ENCODE peak calls at places on chromosome 1, in five cellular contexts. L, K, B, C and X are unnamed samples.
A peak's percentile ranks its signal among the peaks of the same experiment; 100 is the strongest.

GRCh38 chr1:117235863-117236465 is 25.2 kb upstream of the VTCN1 start:
- DNase-seq in K (no peak), C (no peak), B (no peak), L (no peak), X (no peak)

GRCh38 chr1:160205974-160206369 is 788 bp downstream of the PEA15 start:
- DNase-seq in K (peak; percentile 50), L (no peak), C (peak; percentile 81), B (no peak), X (peak; percentile 58)

GRCh38 chr1:119396982-119397381 is 18.0 kb upstream of the HSD3B2 start:
- DNase-seq in L (no peak), C (no peak), K (no peak), B (no peak), X (no peak)

GRCh38 chr1:181483561-181484291 is 409 bp downstream of the CACNA1E start:
- DNase-seq in L (no peak), C (peak; percentile 78), B (no peak), K (no peak), X (no peak)

GRCh38 chr1:36570478-36571060 is 87.9 kb upstream of the CSF3R start:
- DNase-seq in L (no peak), K (no peak), B (no peak), C (peak; percentile 40), X (no peak)

GRCh38 chr1:22285545-22286396 is 142.9 kb upstream of the WNT4 start:
- DNase-seq in B (no peak), K (no peak), L (no peak), C (no peak), X (peak; percentile 55)

GRCh38 chr1:161787355-161787754 is 21.2 kb downstream of the ATF6 start:
- DNase-seq in L (no peak), B (no peak), C (no peak), K (no peak), X (no peak)

GRCh38 chr1:51575406-51576084 is 41.3 kb upstream of the OSBPL9 start:
- DNase-seq in K (peak; percentile 7), L (no peak), B (no peak), C (no peak), X (no peak)

GRCh38 chr1:193649587-193649986 is 463.2 kb upstream of the B3GALT2 start:
- DNase-seq in K (no peak), C (no peak), B (no peak), L (no peak), X (no peak)

GRCh38 chr1:240739139-240739538 is 127.2 kb upstream of the GREM2 start:
- DNase-seq in C (no peak), L (no peak), K (no peak), B (no peak), X (no peak)

GRCh38 chr1:208105756-208106155 is 138.4 kb downstream of the PLXNA2 start:
- DNase-seq in L (no peak), K (no peak), C (no peak), B (no peak), X (no peak)

GRCh38 chr1:203046984-203047630 is 20.8 kb downstream of the PPFIA4 start:
- DNase-seq in B (no peak), C (no peak), K (no peak), L (no peak), X (no peak)

DNA sequence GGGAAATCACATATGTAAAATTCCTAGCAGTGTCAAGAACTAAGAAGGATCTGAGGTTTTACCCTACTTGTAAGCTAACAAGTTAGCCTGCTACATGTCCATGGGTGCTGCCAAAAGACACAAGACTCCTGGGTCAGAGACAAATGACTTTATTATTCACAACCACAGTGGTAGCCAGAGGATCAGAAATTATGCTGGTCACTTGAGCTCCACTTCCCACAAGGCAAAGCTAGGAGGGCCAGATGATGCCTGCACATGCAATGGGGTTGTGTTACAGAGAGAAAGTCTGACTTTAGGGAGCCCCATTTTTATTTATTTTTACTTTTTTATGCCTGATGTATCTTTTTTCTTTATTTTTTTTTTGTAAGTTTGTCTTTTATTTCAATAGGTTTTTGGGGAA is 136.8 kb downstream of the S1PR1 start:
- DNase-seq in B (no peak), K (no peak), C (no peak), L (no peak), X (no peak)
- TF ChIP-seq POLR2A in B (no peak), K (no peak), C (no peak), L (no peak), X (no peak)

DNA sequence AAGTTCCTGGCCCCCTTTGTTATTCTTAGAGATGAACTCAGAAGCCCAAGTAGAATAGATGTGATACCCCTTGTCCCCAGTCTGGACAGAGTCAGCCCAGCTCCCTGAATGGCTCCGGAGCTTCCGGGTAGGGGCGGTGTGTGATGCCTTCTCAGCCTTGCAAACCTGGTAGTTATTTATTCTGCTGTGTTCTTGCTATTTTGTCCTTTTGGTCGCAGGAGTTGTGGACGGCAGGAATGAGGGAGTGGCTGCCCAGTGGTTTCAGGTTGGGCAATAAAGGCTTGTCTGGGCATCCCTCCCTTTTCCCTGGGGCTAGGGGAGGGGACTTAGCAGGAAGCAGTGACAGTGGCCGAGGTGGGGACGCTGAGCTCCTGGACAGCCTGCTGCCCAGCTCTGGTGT is 2.8 kb downstream of the PTPRU start:
- DNase-seq in B (no peak), K (no peak), C (no peak), L (no peak), X (no peak)
- TF ChIP-seq POLR2A in B (no peak), K (no peak), C (no peak), L (no peak), X (no peak)

GRCh38 chr1:15966081-15966955 is 9.6 kb downstream of the ZBTB17 start:
- DNase-seq in L (no peak), C (peak; percentile 87), K (no peak), B (no peak), X (no peak)
- TF ChIP-seq POLR2A in L (no peak), C (peak; percentile 38), K (no peak), B (no peak), X (no peak)

GRCh38 chr1:37926061-37926924 is 20.6 kb downstream of the INPP5B start:
- DNase-seq in K (no peak), B (no peak), L (no peak), C (no peak), X (no peak)
- TF ChIP-seq POLR2A in K (no peak), B (no peak), L (no peak), C (no peak), X (no peak)

DNA sequence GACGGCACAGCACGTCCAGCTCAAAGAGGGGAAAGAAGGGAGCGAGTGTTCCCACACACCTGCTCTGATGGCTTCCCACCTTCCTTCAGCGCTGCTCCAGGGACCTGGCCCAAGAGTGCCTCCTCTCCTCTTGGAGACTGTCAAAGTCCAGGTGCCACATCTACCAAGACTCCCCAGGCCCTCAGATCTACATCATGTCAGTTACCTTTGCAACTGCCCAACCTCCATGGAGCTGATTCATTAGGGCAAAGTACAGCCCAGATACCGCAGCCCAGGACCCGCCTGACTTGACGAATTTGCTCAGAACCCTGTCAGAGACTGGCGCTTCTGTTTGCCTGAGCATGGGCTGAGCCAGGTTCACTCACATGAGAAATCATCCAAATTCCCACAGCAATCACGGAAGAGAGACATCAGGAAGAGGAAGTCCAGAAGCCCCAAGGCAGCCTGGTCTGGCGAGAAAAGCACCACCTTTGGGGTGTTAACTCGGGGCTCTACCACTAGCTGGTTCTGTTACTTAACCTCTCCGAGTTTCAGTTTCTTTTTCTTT is at the start of gene SEC16B:
- DNase-seq in L (no peak), C (no peak), K (no peak), B (no peak), X (no peak)
- TF ChIP-seq POLR2A in L (no peak), C (no peak), K (no peak), B (no peak), X (no peak)

GRCh38 chr1:175208773-175209492 is 16.4 kb upstream of the KIAA0040 start:
- DNase-seq in K (peak; percentile 44), B (no peak), C (no peak), L (no peak), X (no peak)
- TF ChIP-seq POLR2A in K (no peak), B (no peak), C (no peak), L (no peak), X (no peak)

GRCh38 chr1:98331232-98331631 is 330.3 kb upstream of the SNX7 start:
- DNase-seq in C (no peak), B (no peak), K (no peak), L (no peak), X (no peak)
- TF ChIP-seq POLR2A in C (no peak), B (no peak), K (no peak), L (no peak), X (no peak)

GRCh38 chr1:156751724-156752481 is 428 bp upstream of the HDGF start:
- DNase-seq in L (peak; percentile 91), K (peak; percentile 98), C (peak; percentile 100), B (peak; percentile 99), X (peak; percentile 98)

GRCh38 chr1:156752843-156753486 is 1.5 kb upstream of the HDGF start:
- DNase-seq in B (no peak), K (no peak), C (peak; percentile 58), L (no peak), X (peak; percentile 25)

GRCh38 chr1:156750191-156750931 is 1.1 kb downstream of the HDGF start:
- DNase-seq in C (no peak), B (no peak), L (no peak), K (peak; percentile 74), X (no peak)

GRCh38 chr1:156749429-156750118 is 1.9 kb downstream of the HDGF start:
- DNase-seq in L (no peak), K (peak; percentile 78), C (no peak), B (no peak), X (no peak)

GRCh38 chr1:156750932-156751723 is at the start of gene HDGF:
- DNase-seq in K (peak; percentile 77), B (no peak), C (peak; percentile 92), L (no peak), X (peak; percentile 71)
- TF ChIP-seq POLR2A in K (no peak), B (peak; percentile 85), C (no peak), L (no peak), X (peak; percentile 19)

DNA sequence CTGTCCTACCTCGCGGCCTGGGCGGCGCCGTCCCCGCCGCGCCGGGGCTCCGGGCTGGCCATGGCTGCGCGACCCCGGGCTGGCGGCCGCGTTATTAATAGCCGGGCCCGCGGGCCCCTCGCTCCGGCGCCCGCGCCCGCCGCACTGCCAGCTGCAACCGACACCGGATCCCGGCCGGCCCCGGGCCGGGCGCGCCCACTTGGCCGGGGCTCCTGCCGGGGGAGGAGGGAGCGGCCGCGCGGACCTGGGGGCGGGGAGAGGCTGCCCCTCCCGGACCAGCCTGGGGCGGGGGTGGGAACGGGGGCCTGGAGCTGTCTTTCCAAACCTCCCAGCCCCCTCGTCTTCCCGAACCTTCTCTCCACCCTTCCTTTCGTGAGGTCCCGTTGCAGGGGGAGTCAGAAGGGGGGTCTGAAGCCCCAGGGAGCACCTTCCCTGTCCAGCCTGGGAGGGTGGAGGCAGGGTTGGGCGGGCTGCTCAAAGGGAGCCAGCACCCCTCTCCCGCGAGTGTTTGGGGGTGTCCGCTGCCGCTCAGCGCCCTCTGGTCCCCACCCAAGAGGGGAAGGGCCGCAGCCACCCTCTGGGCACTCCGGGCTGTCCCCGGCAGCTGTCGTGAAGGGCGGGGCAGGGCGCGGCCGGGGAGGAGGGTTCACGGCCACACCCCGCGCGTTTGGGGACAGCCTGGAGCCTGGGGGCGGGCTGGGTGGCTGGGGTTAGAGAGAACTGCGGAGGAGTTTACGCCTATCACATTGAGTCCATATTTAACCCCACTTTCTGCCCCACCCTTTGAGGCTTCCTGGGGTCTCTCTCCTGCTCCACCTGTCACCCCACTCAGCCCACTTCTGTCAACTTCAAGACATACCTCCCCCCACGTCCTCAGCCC is at the start of gene SYNC:
- DNase-seq in C (peak; percentile 78), K (peak; percentile 66), L (no peak), B (peak; percentile 86), X (peak; percentile 71)
- TF ChIP-seq POLR2A in C (no peak), K (no peak), L (no peak), B (peak; percentile 84), X (no peak)

GRCh38 chr1:169893645-169894423 is at the start of gene SCYL3:
- DNase-seq in B (peak; percentile 94), L (peak; percentile 89), K (peak; percentile 97), C (peak; percentile 98), X (peak; percentile 92)
- TF ChIP-seq POLR2A in B (peak; percentile 48), L (peak; percentile 92), K (peak; percentile 75), C (peak; percentile 53), X (peak; percentile 64)